ENCODE peak calls at places on chromosome 13, in eight cellular contexts. One of them, this sample, is unnamed.
A peak's percentile ranks its signal among the peaks of the same experiment; 100 is the strongest.

GRCh38 chr13:84962141-84962750 is 837.0 kb downstream of the SLITRK6 start:
- DNase-seq in left ventricle myocardium inferior: no peak
- DNase-seq in colonic mucosa: no peak
- DNase-seq in heart right ventricle: no peak
- DNase-seq in upper lobe of right lung: peak; percentile 60
- DNase-seq in esophagus squamous epithelium: no peak
- DNase-seq in PC-9: no peak
- DNase-seq in cardiac muscle cell: no peak
- DNase-seq in this sample: no peak

GRCh38 chr13:30607908-30608307 is 9.8 kb upstream of the USPL1 start:
- DNase-seq in left ventricle myocardium inferior: no peak
- DNase-seq in colonic mucosa: no peak
- DNase-seq in heart right ventricle: no peak
- DNase-seq in upper lobe of right lung: no peak
- DNase-seq in esophagus squamous epithelium: no peak
- DNase-seq in PC-9: no peak
- DNase-seq in cardiac muscle cell: no peak
- DNase-seq in this sample: no peak

GRCh38 chr13:102724923-102725322 is 30.1 kb upstream of the METTL21C start:
- DNase-seq in left ventricle myocardium inferior: no peak
- DNase-seq in colonic mucosa: no peak
- DNase-seq in heart right ventricle: no peak
- DNase-seq in upper lobe of right lung: no peak
- DNase-seq in esophagus squamous epithelium: no peak
- DNase-seq in PC-9: peak; percentile 87
- DNase-seq in cardiac muscle cell: peak; percentile 72
- DNase-seq in this sample: peak; percentile 28

GRCh38 chr13:50229935-50230334 is 214.7 kb downstream of the KCNRG start:
- DNase-seq in left ventricle myocardium inferior: no peak
- DNase-seq in colonic mucosa: no peak
- DNase-seq in heart right ventricle: no peak
- DNase-seq in upper lobe of right lung: no peak
- DNase-seq in esophagus squamous epithelium: no peak
- DNase-seq in PC-9: no peak
- DNase-seq in cardiac muscle cell: peak; percentile 46
- DNase-seq in this sample: no peak

GRCh38 chr13:90315061-90315460 is 1032.4 kb upstream of the MIR17HG start:
- DNase-seq in left ventricle myocardium inferior: no peak
- DNase-seq in colonic mucosa: no peak
- DNase-seq in heart right ventricle: no peak
- DNase-seq in upper lobe of right lung: no peak
- DNase-seq in esophagus squamous epithelium: no peak
- DNase-seq in PC-9: no peak
- DNase-seq in cardiac muscle cell: no peak
- DNase-seq in this sample: no peak

GRCh38 chr13:74210693-74211393 is 76.6 kb upstream of the KLF12 start:
- DNase-seq in left ventricle myocardium inferior: no peak
- DNase-seq in colonic mucosa: no peak
- DNase-seq in heart right ventricle: no peak
- DNase-seq in upper lobe of right lung: no peak
- DNase-seq in esophagus squamous epithelium: no peak
- DNase-seq in PC-9: no peak
- DNase-seq in cardiac muscle cell: peak; percentile 95
- DNase-seq in this sample: no peak

GRCh38 chr13:44870456-44870929 is 118.8 kb downstream of the NUFIP1 start:
- DNase-seq in left ventricle myocardium inferior: peak; percentile 75
- DNase-seq in colonic mucosa: peak; percentile 63
- DNase-seq in heart right ventricle: peak; percentile 32
- DNase-seq in upper lobe of right lung: peak; percentile 83
- DNase-seq in esophagus squamous epithelium: no peak
- DNase-seq in PC-9: no peak
- DNase-seq in cardiac muscle cell: no peak
- DNase-seq in this sample: no peak

GRCh38 chr13:108657520-108657919 is 28.1 kb downstream of the MYO16 start:
- DNase-seq in left ventricle myocardium inferior: no peak
- DNase-seq in colonic mucosa: no peak
- DNase-seq in heart right ventricle: no peak
- DNase-seq in upper lobe of right lung: no peak
- DNase-seq in esophagus squamous epithelium: no peak
- DNase-seq in PC-9: no peak
- DNase-seq in cardiac muscle cell: no peak
- DNase-seq in this sample: no peak

GRCh38 chr13:97286317-97287046 is 64.3 kb downstream of the MBNL2 start:
- DNase-seq in left ventricle myocardium inferior: no peak
- DNase-seq in colonic mucosa: no peak
- DNase-seq in heart right ventricle: no peak
- DNase-seq in upper lobe of right lung: no peak
- DNase-seq in esophagus squamous epithelium: no peak
- DNase-seq in PC-9: no peak
- DNase-seq in cardiac muscle cell: no peak
- DNase-seq in this sample: no peak

GRCh38 chr13:107461751-107462150 is 753.6 kb downstream of the LIG4 start:
- DNase-seq in left ventricle myocardium inferior: no peak
- DNase-seq in colonic mucosa: no peak
- DNase-seq in heart right ventricle: no peak
- DNase-seq in upper lobe of right lung: no peak
- DNase-seq in esophagus squamous epithelium: no peak
- DNase-seq in PC-9: no peak
- DNase-seq in cardiac muscle cell: no peak
- DNase-seq in this sample: no peak

GRCh38 chr13:74287672-74288169 is 153.5 kb upstream of the KLF12 start:
- DNase-seq in left ventricle myocardium inferior: peak; percentile 71
- DNase-seq in colonic mucosa: peak; percentile 79
- DNase-seq in heart right ventricle: peak; percentile 85
- DNase-seq in upper lobe of right lung: peak; percentile 74
- DNase-seq in esophagus squamous epithelium: peak; percentile 34
- DNase-seq in PC-9: no peak
- DNase-seq in cardiac muscle cell: peak; percentile 81
- DNase-seq in this sample: no peak

GRCh38 chr13:63433546-63434150 is 2018.0 kb upstream of the PCDH20 start:
- DNase-seq in left ventricle myocardium inferior: no peak
- DNase-seq in colonic mucosa: no peak
- DNase-seq in heart right ventricle: no peak
- DNase-seq in upper lobe of right lung: no peak
- DNase-seq in esophagus squamous epithelium: no peak
- DNase-seq in PC-9: no peak
- DNase-seq in cardiac muscle cell: no peak
- DNase-seq in this sample: no peak

GRCh38 chr13:95896302-95896701 is 156.9 kb downstream of the UGGT2 start:
- DNase-seq in left ventricle myocardium inferior: no peak
- DNase-seq in colonic mucosa: no peak
- DNase-seq in heart right ventricle: no peak
- DNase-seq in upper lobe of right lung: no peak
- DNase-seq in esophagus squamous epithelium: no peak
- DNase-seq in PC-9: no peak
- DNase-seq in cardiac muscle cell: peak; percentile 56
- DNase-seq in this sample: no peak

DNA sequence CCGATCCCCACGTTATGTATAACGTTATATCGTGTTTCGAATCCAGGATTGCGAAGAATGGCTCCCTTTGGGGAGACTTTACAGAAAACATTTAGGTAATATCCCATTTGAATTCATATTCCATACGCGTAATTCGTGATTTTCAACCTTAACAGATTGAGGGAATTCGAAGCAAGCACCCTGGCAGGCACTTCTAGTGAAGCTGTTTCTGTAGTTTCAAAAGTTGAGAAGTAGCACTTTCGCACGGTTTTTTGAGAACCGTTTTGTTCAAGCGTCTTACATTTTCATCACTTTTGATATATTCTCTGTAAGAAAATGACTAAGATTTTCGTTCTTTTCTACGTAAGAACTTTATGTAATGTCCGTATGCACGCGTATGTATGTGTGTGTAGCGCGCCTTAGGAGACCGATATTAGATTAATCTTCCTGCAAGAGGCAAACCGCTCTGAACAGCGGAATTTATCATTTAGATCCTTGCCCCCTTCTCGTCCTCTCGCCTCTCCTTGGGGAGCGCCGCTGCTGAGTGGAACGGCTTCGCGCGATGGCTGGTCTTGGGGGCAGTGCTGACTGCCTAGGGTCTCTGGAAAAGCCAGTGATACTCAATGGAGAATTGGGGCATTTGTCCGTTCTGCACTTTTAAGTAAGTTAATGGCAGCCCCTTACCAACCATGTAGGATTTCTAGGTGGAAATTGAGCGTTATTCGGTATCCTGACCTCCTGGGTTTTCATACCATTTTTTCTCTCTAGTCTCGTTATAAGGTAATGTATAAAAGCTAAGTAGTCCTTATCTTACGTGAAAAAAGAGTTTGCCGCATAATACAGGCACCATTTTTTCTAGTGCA is 4.8 kb downstream of the MAB21L1 start:
- DNase-seq in left ventricle myocardium inferior: no peak
- DNase-seq in colonic mucosa: no peak
- DNase-seq in heart right ventricle: no peak
- DNase-seq in upper lobe of right lung: no peak
- DNase-seq in esophagus squamous epithelium: no peak
- DNase-seq in PC-9: no peak
- DNase-seq in cardiac muscle cell: peak; percentile 17
- DNase-seq in this sample: no peak
- H3K4me3 ChIP-seq in left ventricle myocardium inferior: peak overlapping the region; percentile 68
- H3K4me3 ChIP-seq in colonic mucosa: no peak overlapping the region
- H3K4me3 ChIP-seq in heart right ventricle: peak overlapping the region; percentile 65
- H3K4me3 ChIP-seq in upper lobe of right lung: no peak overlapping the region
- H3K4me3 ChIP-seq in esophagus squamous epithelium: peak overlapping the region; percentile 36
- H3K4me3 ChIP-seq in PC-9: no peak overlapping the region
- H3K4me3 ChIP-seq in cardiac muscle cell: peak overlapping the region; percentile 28
- H3K4me3 ChIP-seq in this sample: no peak overlapping the region

GRCh38 chr13:59497845-59498244 is 665.9 kb downstream of the DIAPH3 start:
- DNase-seq in left ventricle myocardium inferior: no peak
- DNase-seq in colonic mucosa: no peak
- DNase-seq in heart right ventricle: no peak
- DNase-seq in upper lobe of right lung: no peak
- DNase-seq in esophagus squamous epithelium: no peak
- DNase-seq in PC-9: no peak
- DNase-seq in cardiac muscle cell: no peak
- DNase-seq in this sample: no peak
- TF ChIP-seq CTCF in left ventricle myocardium inferior: no peak
- TF ChIP-seq CTCF in colonic mucosa: no peak
- TF ChIP-seq CTCF in heart right ventricle: no peak
- TF ChIP-seq CTCF in upper lobe of right lung: no peak
- TF ChIP-seq CTCF in esophagus squamous epithelium: no peak
- TF ChIP-seq CTCF in PC-9: no peak
- TF ChIP-seq CTCF in cardiac muscle cell: no peak
- TF ChIP-seq CTCF in this sample: no peak

GRCh38 chr13:58704953-58705352 is 1073.4 kb downstream of the PCDH17 start:
- DNase-seq in left ventricle myocardium inferior: no peak
- DNase-seq in colonic mucosa: no peak
- DNase-seq in heart right ventricle: no peak
- DNase-seq in upper lobe of right lung: no peak
- DNase-seq in esophagus squamous epithelium: no peak
- DNase-seq in PC-9: no peak
- DNase-seq in cardiac muscle cell: no peak
- DNase-seq in this sample: no peak
- H3K4me3 ChIP-seq in left ventricle myocardium inferior: no peak overlapping the region
- H3K4me3 ChIP-seq in colonic mucosa: no peak overlapping the region
- H3K4me3 ChIP-seq in heart right ventricle: no peak overlapping the region
- H3K4me3 ChIP-seq in upper lobe of right lung: no peak overlapping the region
- H3K4me3 ChIP-seq in esophagus squamous epithelium: no peak overlapping the region
- H3K4me3 ChIP-seq in PC-9: no peak overlapping the region
- H3K4me3 ChIP-seq in cardiac muscle cell: no peak overlapping the region
- H3K4me3 ChIP-seq in this sample: no peak overlapping the region

GRCh38 chr13:112443191-112444000 is 67.2 kb downstream of the SPACA7 start:
- DNase-seq in left ventricle myocardium inferior: no peak
- DNase-seq in colonic mucosa: peak; percentile 18
- DNase-seq in heart right ventricle: no peak
- DNase-seq in upper lobe of right lung: no peak
- DNase-seq in esophagus squamous epithelium: no peak
- DNase-seq in PC-9: no peak
- DNase-seq in cardiac muscle cell: no peak
- DNase-seq in this sample: no peak
- TF ChIP-seq CTCF in left ventricle myocardium inferior: no peak
- TF ChIP-seq CTCF in colonic mucosa: no peak
- TF ChIP-seq CTCF in heart right ventricle: peak; percentile 34
- TF ChIP-seq CTCF in upper lobe of right lung: no peak
- TF ChIP-seq CTCF in esophagus squamous epithelium: peak; percentile 19
- TF ChIP-seq CTCF in PC-9: no peak
- TF ChIP-seq CTCF in cardiac muscle cell: peak; percentile 34
- TF ChIP-seq CTCF in this sample: peak; percentile 66

GRCh38 chr13:100159584-100159983 is 70.7 kb downstream of the PCCA start:
- DNase-seq in left ventricle myocardium inferior: no peak
- DNase-seq in colonic mucosa: no peak
- DNase-seq in heart right ventricle: no peak
- DNase-seq in upper lobe of right lung: no peak
- DNase-seq in esophagus squamous epithelium: no peak
- DNase-seq in PC-9: no peak
- DNase-seq in cardiac muscle cell: no peak
- DNase-seq in this sample: no peak

GRCh38 chr13:100154835-100155463 is 66.1 kb downstream of the PCCA start:
- DNase-seq in left ventricle myocardium inferior: no peak
- DNase-seq in colonic mucosa: no peak
- DNase-seq in heart right ventricle: no peak
- DNase-seq in upper lobe of right lung: no peak
- DNase-seq in esophagus squamous epithelium: no peak
- DNase-seq in PC-9: no peak
- DNase-seq in cardiac muscle cell: no peak
- DNase-seq in this sample: no peak

GRCh38 chr13:100158569-100158968 is 69.7 kb downstream of the PCCA start:
- DNase-seq in left ventricle myocardium inferior: no peak
- DNase-seq in colonic mucosa: no peak
- DNase-seq in heart right ventricle: no peak
- DNase-seq in upper lobe of right lung: no peak
- DNase-seq in esophagus squamous epithelium: no peak
- DNase-seq in PC-9: no peak
- DNase-seq in cardiac muscle cell: no peak
- DNase-seq in this sample: no peak

DNA sequence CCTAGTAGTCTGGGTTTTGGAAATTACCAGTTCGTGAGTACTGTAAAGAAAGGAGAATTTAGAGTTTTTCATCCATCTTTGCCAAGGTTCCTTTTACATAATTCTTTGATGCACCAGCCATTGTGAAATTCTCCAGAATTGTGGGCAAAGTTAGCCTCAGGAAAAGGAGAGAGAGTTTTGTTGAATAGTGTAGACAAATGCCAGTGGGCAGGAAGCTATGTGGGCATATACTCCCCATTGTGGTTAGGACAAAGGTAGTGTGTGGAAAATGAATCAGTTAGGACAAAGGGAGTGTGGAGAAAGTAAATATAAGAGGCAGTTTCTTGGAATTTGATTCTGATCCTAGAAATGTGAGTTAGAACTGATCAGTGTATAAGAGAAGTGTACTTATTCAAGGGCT is 67.9 kb downstream of the PCCA start:
- DNase-seq in left ventricle myocardium inferior: no peak
- DNase-seq in colonic mucosa: no peak
- DNase-seq in heart right ventricle: no peak
- DNase-seq in upper lobe of right lung: no peak
- DNase-seq in esophagus squamous epithelium: no peak
- DNase-seq in PC-9: peak; percentile 37
- DNase-seq in cardiac muscle cell: peak; percentile 35
- DNase-seq in this sample: no peak
- H3K4me3 ChIP-seq in left ventricle myocardium inferior: no peak overlapping the region
- H3K4me3 ChIP-seq in colonic mucosa: no peak overlapping the region
- H3K4me3 ChIP-seq in heart right ventricle: no peak overlapping the region
- H3K4me3 ChIP-seq in upper lobe of right lung: no peak overlapping the region
- H3K4me3 ChIP-seq in esophagus squamous epithelium: no peak overlapping the region
- H3K4me3 ChIP-seq in PC-9: no peak overlapping the region
- H3K4me3 ChIP-seq in cardiac muscle cell: no peak overlapping the region
- H3K4me3 ChIP-seq in this sample: no peak overlapping the region